ENCODE peak calls at places on chromosomes 1 and 21, in eight cellular contexts. R is nephron progenitor cell, K is HFF-Myc, F is mammary epithelial cell, Y is Peyer's patch, H is lung, S is psoas muscle, T is pancreas. D is an unnamed sample.

GRCh38 chr1:239386453-239387303 is at the start of gene CHRM3:
- DNase-seq in F (peak; percentile 61), T (peak; percentile 91), R (peak; percentile 70), K (no peak), Y (peak; percentile 74), H (peak; percentile 77), S (peak; percentile 41), D (no peak)

GRCh38 chr1:225462429-225462713 is 34.5 kb upstream of the LBR start:
- DNase-seq in T (no peak), Y (no peak), F (no peak), S (peak; percentile 36), K (no peak), H (no peak), R (no peak), D (no peak)

GRCh38 chr1:238951809-238952208 is 434.6 kb upstream of the CHRM3 start:
- DNase-seq in H (no peak), T (peak; percentile 6), F (peak; percentile 52), R (peak; percentile 22), S (no peak), Y (no peak), K (no peak), D (no peak)

GRCh38 chr1:246417152-246417812 is 89.8 kb downstream of the SMYD3 start:
- DNase-seq in F (peak; percentile 15), H (no peak), S (no peak), T (no peak), R (no peak), K (peak; percentile 51), Y (no peak), D (no peak)

GRCh38 chr1:2589331-2590232 is 3.0 kb downstream of the PRXL2B start:
- DNase-seq in H (no peak), K (no peak), F (no peak), S (peak; percentile 46), T (no peak), R (no peak), Y (peak; percentile 45), D (no peak)

GRCh38 chr21:45819478-45820170 is 161.9 kb upstream of the COL6A1 start:
- DNase-seq in R (no peak), K (no peak), F (no peak), H (no peak), T (no peak), S (peak; percentile 44), Y (no peak), D (peak; percentile 78)

GRCh38 chr21:29181799-29182470 is 51.5 kb downstream of the MAP3K7CL start:
- DNase-seq in Y (no peak), S (no peak), R (no peak), K (peak; percentile 68), T (no peak), F (peak; percentile 64), H (no peak), D (no peak)

GRCh38 chr21:36973986-36974850 is 7.7 kb upstream of the HLCS start:
- DNase-seq in R (no peak), Y (no peak), K (no peak), F (no peak), H (no peak), T (no peak), S (no peak), D (no peak)

GRCh38 chr1:5493708-5494390 is 498.4 kb downstream of the NPHP4 start:
- DNase-seq in F (no peak), S (no peak), Y (peak; percentile 21), H (no peak), K (no peak), R (no peak), T (no peak), D (no peak)

GRCh38 chr21:45969921-45970673 is 11.5 kb upstream of the COL6A1 start:
- DNase-seq in R (no peak), T (no peak), K (no peak), H (no peak), Y (no peak), S (no peak), F (no peak), D (no peak)

DNA sequence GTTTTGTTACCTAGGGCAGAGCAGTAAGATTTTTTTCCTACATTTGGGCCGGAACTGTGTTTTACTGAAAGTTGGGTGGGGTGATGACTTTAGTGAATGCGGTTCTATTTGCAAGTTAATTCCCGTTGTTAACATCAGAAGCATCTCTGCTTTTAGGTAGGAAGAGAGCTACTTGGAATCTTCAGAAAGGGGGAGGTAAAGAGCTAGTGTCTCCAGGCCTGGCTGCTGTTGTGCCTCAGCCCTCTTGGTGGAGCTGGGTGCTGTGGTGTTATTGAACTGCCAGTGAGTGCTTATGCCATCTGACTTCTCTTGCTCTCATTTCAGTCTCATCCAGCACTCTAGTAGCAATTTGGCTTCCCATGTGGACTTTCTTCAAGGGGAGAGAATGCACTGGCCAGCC is 3.4 kb downstream of the KDM4A start:
- DNase-seq in R (no peak), H (no peak), S (no peak), K (peak; percentile 14), F (peak; percentile 60), T (no peak), Y (no peak), D (no peak)
- TF ChIP-seq CTCF in R (no peak), H (no peak), S (no peak), K (peak; percentile 37), F (peak; percentile 67), T (no peak), Y (peak; percentile 19), D (peak; percentile 32)

GRCh38 chr1:119449964-119450363 is 35.0 kb downstream of the HSD3B2 start:
- DNase-seq in H (no peak), T (no peak), S (no peak), K (no peak), R (no peak), Y (no peak), F (peak; percentile 48), D (no peak)
- TF ChIP-seq CTCF in H (no peak), T (no peak), S (no peak), K (no peak), R (no peak), Y (no peak), F (peak; percentile 39), D (no peak)

GRCh38 chr1:208534979-208535378 is 290.8 kb upstream of the PLXNA2 start:
- DNase-seq in K (no peak), S (no peak), T (no peak), Y (no peak), F (no peak), R (no peak), H (peak; percentile 9), D (peak; percentile 10)

GRCh38 chr1:208535518-208535917 is 291.3 kb upstream of the PLXNA2 start:
- DNase-seq in F (no peak), T (no peak), R (no peak), K (no peak), Y (no peak), S (no peak), H (peak; percentile 6), D (peak; percentile 34)

GRCh38 chr1:208533746-208534603 is 289.8 kb upstream of the PLXNA2 start:
- DNase-seq in T (no peak), H (peak; percentile 15), K (no peak), Y (no peak), S (no peak), R (no peak), F (no peak), D (peak; percentile 68)

GRCh38 chr1:208536176-208536575 is 292.0 kb upstream of the PLXNA2 start:
- DNase-seq in H (peak; percentile 16), Y (no peak), F (no peak), T (no peak), K (no peak), S (no peak), R (no peak), D (peak; percentile 17)

GRCh38 chr1:208534604-208534907 is 290.4 kb upstream of the PLXNA2 start:
- DNase-seq in F (no peak), R (no peak), K (no peak), T (no peak), S (no peak), H (peak; percentile 9), Y (no peak), D (no peak)
- TF ChIP-seq CTCF in F (no peak), R (no peak), K (no peak), T (no peak), S (no peak), H (no peak), Y (no peak), D (no peak)

DNA sequence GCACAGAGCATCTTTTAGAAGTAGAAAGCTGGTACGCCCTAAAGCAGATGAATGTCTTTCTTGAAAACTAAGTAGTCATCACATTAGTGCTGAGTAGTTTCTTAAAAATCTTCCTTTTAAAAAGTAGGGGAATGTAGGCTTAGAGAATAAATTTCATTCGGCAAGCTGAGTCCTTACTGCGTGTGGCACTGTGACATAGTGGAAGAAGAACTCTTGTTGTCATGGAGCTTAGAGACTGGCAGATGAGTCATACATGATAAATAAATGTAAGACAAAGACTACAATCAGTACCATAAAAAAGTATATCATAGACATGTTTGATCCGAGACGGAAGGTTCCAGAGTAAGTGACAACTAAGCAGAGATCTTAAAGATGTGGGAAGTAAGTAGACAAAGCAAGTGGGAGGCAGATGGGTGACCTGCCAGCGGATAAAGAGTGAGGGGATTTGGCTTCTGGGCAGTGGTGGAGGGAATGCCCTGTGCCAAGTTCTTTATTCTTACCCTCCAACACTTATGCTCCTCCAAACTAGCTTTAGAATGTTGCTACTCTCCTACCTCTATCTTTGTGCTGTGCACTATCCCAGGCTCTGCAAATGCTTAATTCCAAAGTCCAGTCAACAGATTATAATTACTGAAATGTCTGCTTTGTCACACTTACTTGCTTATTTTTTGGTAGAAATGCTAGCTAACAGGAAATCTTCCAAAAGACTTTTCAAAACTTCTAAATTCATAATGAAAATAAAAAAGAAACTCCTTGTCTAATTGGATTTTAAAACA is 608.5 kb upstream of the USP24 start:
- DNase-seq in S (no peak), R (no peak), Y (no peak), K (no peak), F (no peak), T (no peak), H (no peak), D (no peak)
- TF ChIP-seq CTCF in S (no peak), R (no peak), Y (no peak), K (no peak), F (no peak), T (no peak), H (no peak), D (no peak)

DNA sequence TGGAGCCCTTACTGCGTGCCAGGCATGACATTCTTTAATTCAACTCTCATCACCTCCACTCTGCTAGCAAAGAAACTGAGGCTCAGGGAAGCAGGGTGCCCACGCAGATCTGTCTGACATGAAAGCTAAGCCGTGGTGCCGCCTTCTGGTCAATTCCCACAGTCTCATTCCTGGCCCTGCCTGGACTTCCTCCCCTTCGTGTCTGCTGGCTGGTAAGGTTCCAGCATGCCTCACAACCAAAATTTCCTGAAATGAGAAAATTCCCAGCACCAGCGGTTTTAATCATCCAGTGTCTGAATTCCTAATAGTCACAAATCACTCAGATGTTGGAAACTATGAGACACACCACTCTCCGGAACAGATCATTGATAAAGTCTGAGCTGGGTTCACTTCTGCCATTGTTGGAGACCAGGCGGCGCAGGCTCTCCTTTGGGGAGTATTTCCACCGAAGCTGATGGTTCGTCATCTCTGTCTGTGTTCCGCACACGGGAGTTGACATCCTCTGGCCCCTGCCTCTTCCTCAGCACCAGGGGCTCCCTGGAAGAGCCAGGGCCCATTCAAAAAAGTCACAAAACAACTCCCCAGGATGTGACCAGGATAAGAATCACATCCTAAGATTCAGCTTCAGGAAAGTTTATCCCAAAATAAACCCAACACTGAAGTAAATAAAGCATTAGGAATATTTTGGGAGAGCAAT is 167.7 kb downstream of the PLPP3 start:
- DNase-seq in R (no peak), K (no peak), T (peak; percentile 58), H (no peak), F (no peak), S (no peak), Y (no peak), D (no peak)
- TF ChIP-seq CTCF in R (no peak), K (no peak), T (no peak), H (no peak), F (no peak), S (no peak), Y (no peak), D (no peak)